ENCODE peak calls at places on chromosomes 7 and 10, in seven cellular contexts. Y is H1, O is neuronal stem cell, F is mesenchymal stem cell, E is trophoblast cell, G is IMR-90, L is H9. J is an unnamed sample.

GRCh38 chr10:110076559-110077318 is 69.0 kb downstream of the ADD3 start:
- DNase-seq in F (peak; percentile 88), O (no peak), E (peak; percentile 6), Y (no peak), G (peak; percentile 68), L (no peak), J (no peak)

GRCh38 chr10:118662228-118663035 is 67.0 kb upstream of the PRLHR start:
- DNase-seq in Y (no peak), F (no peak), G (no peak), O (no peak), L (no peak), E (no peak), J (no peak)

GRCh38 chr7:85748861-85749260 is 562.0 kb upstream of the SEMA3D start:
- DNase-seq in G (no peak), Y (no peak), L (no peak), F (no peak), O (no peak), E (no peak), J (no peak)

GRCh38 chr10:10677479-10677878 is 340.2 kb upstream of the CELF2 start:
- DNase-seq in E (peak; percentile 4), F (peak; percentile 75), L (peak; percentile 77), G (peak; percentile 80), Y (peak; percentile 67), O (peak; percentile 42), J (peak; percentile 88)

GRCh38 chr10:96670786-96671185 is 49.5 kb downstream of the PIK3AP1 start:
- DNase-seq in O (no peak), G (peak; percentile 33), F (no peak), E (no peak), L (no peak), Y (no peak), J (no peak)

GRCh38 chr7:8638076-8638475 is 204.7 kb downstream of the NXPH1 start:
- DNase-seq in F (no peak), L (no peak), O (no peak), G (no peak), Y (no peak), E (no peak), J (no peak)

GRCh38 chr10:94677691-94678090 is 5.8 kb upstream of the CYP2C18 start:
- DNase-seq in O (no peak), F (no peak), E (no peak), G (no peak), L (peak; percentile 56), Y (no peak), J (peak; percentile 69)

GRCh38 chr10:14605231-14605925 is 169.3 kb downstream of the FAM107B start:
- DNase-seq in E (peak; percentile 58), L (peak; percentile 17), F (peak; percentile 86), O (no peak), G (peak; percentile 78), Y (no peak), J (peak; percentile 46)

GRCh38 chr7:130486963-130487324 is 4.9 kb upstream of the MEST start:
- DNase-seq in O (no peak), F (no peak), Y (no peak), G (no peak), E (peak; percentile 43), L (no peak), J (peak; percentile 51)

GRCh38 chr7:33726582-33726981 is 178.8 kb upstream of the BMPER start:
- DNase-seq in E (peak; percentile 32), O (peak; percentile 39), F (no peak), G (no peak), L (no peak), Y (no peak), J (peak; percentile 95)

GRCh38 chr10:103911021-103911459 is 6.9 kb downstream of the STN1 start:
- DNase-seq in Y (no peak), F (no peak), O (no peak), E (no peak), L (no peak), G (no peak), J (no peak)

GRCh38 chr7:124781907-124782306 is 16.3 kb upstream of the GPR37 start:
- DNase-seq in O (no peak), L (no peak), G (peak; percentile 5), E (no peak), F (peak; percentile 45), Y (no peak), J (no peak)

GRCh38 chr10:57754803-57755202 is 512.9 kb downstream of the IPMK start:
- DNase-seq in E (no peak), Y (no peak), O (no peak), L (no peak), F (no peak), G (no peak), J (no peak)
- H3K18ac ChIP-seq in E (no peak overlapping the region), Y (no peak overlapping the region), O (no peak overlapping the region), L (no peak overlapping the region), F (no peak overlapping the region), G (no peak overlapping the region), J (no peak overlapping the region)

GRCh38 chr7:137987563-137987962 is 14.3 kb downstream of the CREB3L2 start:
- DNase-seq in Y (no peak), L (no peak), O (no peak), G (no peak), F (no peak), E (no peak), J (no peak)
- H3K4ac ChIP-seq in Y (no peak overlapping the region), L (no peak overlapping the region), O (no peak overlapping the region), G (peak overlapping the region; percentile 82), F (no peak overlapping the region), E (peak overlapping the region; percentile 68), J (no peak overlapping the region)

DNA sequence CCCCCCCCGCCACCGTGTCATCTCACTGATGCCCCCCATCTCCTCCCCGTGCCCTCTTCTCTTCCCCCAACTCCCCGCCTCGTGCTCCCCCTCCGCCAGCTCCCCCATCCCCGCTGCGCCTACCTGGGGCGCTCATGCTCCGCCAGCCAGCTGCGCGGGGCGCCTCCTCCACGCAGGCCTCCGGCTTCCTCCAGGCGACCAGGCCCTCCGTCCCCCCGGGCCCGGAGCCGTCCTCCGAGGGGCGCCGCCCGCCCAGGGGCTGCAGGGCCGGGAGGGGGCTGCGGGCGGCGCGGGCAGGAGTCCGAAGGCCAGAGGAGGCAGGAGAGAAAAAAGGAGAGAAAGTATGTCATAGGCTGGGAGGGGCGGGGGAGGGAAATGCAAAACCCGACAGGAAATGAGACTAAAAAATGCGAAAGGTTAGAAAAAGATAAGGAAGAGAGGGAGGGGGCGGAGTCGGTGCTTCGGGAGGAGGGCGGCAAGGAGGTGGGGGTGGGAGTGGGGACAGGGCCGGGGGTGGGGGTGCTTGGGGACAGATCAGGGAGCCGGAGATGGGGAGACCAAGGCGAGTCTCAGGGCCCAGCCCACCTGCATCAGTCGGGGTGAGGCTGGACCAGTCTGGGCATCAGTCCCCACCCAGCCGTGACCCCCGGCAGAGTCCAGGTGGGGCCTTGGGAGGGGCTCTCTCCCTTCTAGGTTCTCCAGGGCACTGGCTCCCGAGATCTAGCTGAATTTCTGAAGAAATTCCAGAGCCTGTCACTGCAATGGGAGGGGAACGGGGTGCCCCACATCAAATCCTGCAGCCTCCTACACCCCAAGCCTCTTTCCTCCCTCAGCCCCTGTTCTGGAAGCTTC is at the start of gene CARD11:
- DNase-seq in Y (peak; percentile 63), L (peak; percentile 49), F (no peak), G (no peak), E (no peak), O (no peak), J (peak; percentile 87)
- H3K4me1 ChIP-seq in Y (no peaks in the 10 kb centered on the region), L (no peaks in the 10 kb centered on the region), F (peaks cover 11% of the 10 kb centered on the region), G (no peaks in the 10 kb centered on the region), E (no peaks in the 10 kb centered on the region), O (no peaks in the 10 kb centered on the region), J (no peaks in the 10 kb centered on the region)

GRCh38 chr7:140928491-140929309 is 4.0 kb upstream of the BRAF start:
- DNase-seq in G (no peak), O (no peak), L (no peak), E (no peak), Y (no peak), F (no peak), J (no peak)
- H3K18ac ChIP-seq in G (no peak overlapping the region), O (no peak overlapping the region), L (no peak overlapping the region), E (no peak overlapping the region), Y (no peak overlapping the region), F (no peak overlapping the region), J (no peak overlapping the region)

DNA sequence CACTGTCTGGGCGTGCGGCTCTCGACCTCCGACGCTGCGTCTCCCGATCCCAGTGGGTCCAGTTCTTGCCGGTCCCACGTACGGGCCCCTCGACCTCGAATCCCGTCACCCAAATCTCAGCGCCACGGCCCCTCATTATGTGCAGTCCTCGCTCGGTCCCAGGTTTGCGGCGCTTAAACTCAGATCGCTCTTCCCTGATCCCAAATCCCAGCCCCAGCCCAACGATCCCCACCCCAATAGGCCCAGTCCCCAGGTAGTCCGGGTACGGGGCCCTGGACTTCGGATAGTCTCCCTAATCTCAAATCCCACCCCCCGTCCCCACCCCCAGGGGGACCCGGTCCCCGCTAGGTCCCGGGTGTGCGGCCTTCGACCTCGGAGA is 666 bp downstream of the HNRNPF start:
- DNase-seq in Y (no peak), L (no peak), F (no peak), O (no peak), G (no peak), E (no peak), J (no peak)
- H3K4ac ChIP-seq in Y (no peak overlapping the region), L (no peak overlapping the region), F (peak overlapping the region; percentile 93), O (no peak overlapping the region), G (peak overlapping the region; percentile 84), E (peak overlapping the region; percentile 10), J (peak overlapping the region; percentile 50)

GRCh38 chr7:148720472-148720871 is 21.8 kb downstream of the CUL1 start:
- DNase-seq in E (no peak), F (no peak), O (no peak), L (no peak), G (no peak), Y (no peak), J (no peak)
- H3K4me1 ChIP-seq in E (peaks cover 10% of the 10 kb centered on the region), F (peaks cover 13% of the 10 kb centered on the region), O (no peaks in the 10 kb centered on the region), L (peaks cover 5% of the 10 kb centered on the region), G (peaks cover 22% of the 10 kb centered on the region), Y (peaks cover 12% of the 10 kb centered on the region), J (no peaks in the 10 kb centered on the region)

DNA sequence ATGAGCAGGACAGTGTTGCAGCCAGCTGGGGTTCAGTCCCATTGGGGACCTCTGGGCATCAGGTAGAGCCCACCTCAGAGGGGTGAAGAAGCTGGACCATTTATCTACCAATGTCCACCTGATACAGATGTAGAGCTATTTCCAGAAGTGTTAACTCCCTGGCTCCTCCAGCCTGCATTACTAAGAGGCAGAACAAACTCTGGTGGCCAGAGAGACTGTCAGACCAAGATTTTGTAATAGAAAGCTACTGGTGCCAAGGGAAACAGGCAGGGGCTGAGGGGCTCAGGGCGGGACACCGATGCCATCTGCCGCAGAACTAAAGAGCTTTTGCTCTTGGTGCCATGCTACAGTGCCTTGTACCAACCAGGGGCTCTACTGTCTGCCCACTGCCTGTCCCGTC is 268.2 kb upstream of the HABP2 start:
- DNase-seq in L (no peak), O (no peak), G (no peak), E (no peak), Y (no peak), F (no peak), J (no peak)
- H3K18ac ChIP-seq in L (no peak overlapping the region), O (no peak overlapping the region), G (no peak overlapping the region), E (no peak overlapping the region), Y (no peak overlapping the region), F (no peak overlapping the region), J (no peak overlapping the region)

DNA sequence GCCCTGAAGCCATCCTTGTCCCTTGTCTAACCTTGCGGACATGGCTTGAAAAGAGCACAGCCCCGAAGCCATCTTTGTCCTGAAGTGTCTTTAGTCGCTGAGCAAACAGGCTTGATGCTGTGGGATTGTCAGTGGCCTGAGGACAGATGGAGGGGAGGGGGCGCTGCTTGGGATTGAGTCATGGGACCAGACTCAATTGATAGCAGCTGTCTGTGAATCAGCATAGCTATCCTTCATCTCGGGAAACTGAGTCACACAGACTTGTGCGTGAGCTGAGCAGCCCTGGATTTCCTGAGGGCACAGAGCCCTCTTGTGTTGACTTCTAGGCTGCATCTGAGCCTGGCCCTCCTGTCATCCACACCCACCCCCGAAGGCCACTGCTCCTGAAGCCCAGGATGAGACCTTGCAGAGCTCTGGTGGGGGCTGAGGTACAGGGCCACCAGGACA is 14.4 kb downstream of the MYO1G start:
- DNase-seq in O (no peak), Y (peak; percentile 55), L (peak; percentile 56), F (peak; percentile 16), G (peak; percentile 28), E (no peak), J (peak; percentile 57)
- H3K4ac ChIP-seq in O (no peak overlapping the region), Y (no peak overlapping the region), L (no peak overlapping the region), F (no peak overlapping the region), G (no peak overlapping the region), E (no peak overlapping the region), J (no peak overlapping the region)

J was measured in mesendoderm.